ENCODE peak calls at places on chromosomes 7 and 10, in six cellular contexts. R is T-helper 2 cell; O is stimulated activated CD4-positive, alpha-beta T cell treated with anti-CD3 and anti-CD28 coated beads, Interleukin-2, amount 100 ng/mL, for 48 hours; C is activated naive CD4-positive, alpha-beta T cell; J is A549; T is PC-3. M is an unnamed sample.

GRCh38 chr10:63416376-63416775 is 49.4 kb downstream of the JMJD1C start:
- DNase-seq in R (no peak), O (no peak), C (no peak), J (no peak), T (no peak), M (no peak)

GRCh38 chr10:104038537-104038936 is 47.1 kb downstream of the COL17A1 start:
- DNase-seq in R (no peak), O (no peak), C (no peak), J (no peak), T (no peak), M (no peak)

GRCh38 chr7:44811093-44811492 is 14.6 kb downstream of the PPIA start:
- DNase-seq in R (peak), O (no peak), C (no peak), J (peak), T (peak), M (no peak)

GRCh38 chr7:7254908-7255307 is 72.6 kb downstream of the C1GALT1 start:
- DNase-seq in R (no peak), O (no peak), C (no peak), J (no peak), T (no peak), M (no peak)

GRCh38 chr7:137970263-137970975 is 31.5 kb downstream of the CREB3L2 start:
- DNase-seq in R (no peak), O (no peak), C (no peak), J (peak), T (peak), M (no peak)

GRCh38 chr10:77084431-77085144 is 553.0 kb downstream of the KCNMA1 start:
- DNase-seq in R (no peak), O (no peak), C (no peak), J (no peak), T (no peak), M (no peak)

GRCh38 chr7:74612015-74612829 is 45.3 kb upstream of the GTF2I start:
- DNase-seq in R (no peak), O (no peak), C (no peak), J (peak), T (no peak), M (peak)

GRCh38 chr7:154342971-154343633 is 290.9 kb downstream of the DPP6 start:
- DNase-seq in R (no peak), O (no peak), C (no peak), J (no peak), T (no peak), M (no peak)

GRCh38 chr7:150322114-150322832 is 882 bp upstream of the LRRC61 start:
- DNase-seq in R (peak), O (peak), C (no peak), J (no peak), T (no peak), M (peak)

GRCh38 chr10:3623746-3624145 is 161.3 kb downstream of the KLF6 start:
- DNase-seq in R (no peak), O (no peak), C (no peak), J (no peak), T (no peak), M (no peak)

GRCh38 chr10:51171946-51172345 is 97.7 kb downstream of the PRKG1 start:
- DNase-seq in R (no peak), O (no peak), C (no peak), J (no peak), T (peak), M (no peak)

GRCh38 chr7:84210301-84210700 is 15.7 kb upstream of the SEMA3A start:
- DNase-seq in R (no peak), O (no peak), C (no peak), J (no peak), T (no peak), M (no peak)

GRCh38 chr10:91194497-91195179 is 25.8 kb upstream of the PCGF5 start:
- DNase-seq in R (no peak), O (no peak), C (no peak), J (no peak), T (no peak), M (no peak)

GRCh38 chr10:121559321-121559720 is 38.9 kb downstream of the FGFR2 start:
- DNase-seq in R (no peak), O (no peak), C (no peak), J (no peak), T (no peak), M (no peak)

GRCh38 chr7:13062596-13062995 is 375.2 kb downstream of the ARL4A start:
- DNase-seq in R (no peak), O (no peak), C (no peak), J (no peak), T (no peak), M (no peak)

GRCh38 chr10:44902838-44903545 is 8.1 kb upstream of the TMEM72 start:
- DNase-seq in R (no peak), O (no peak), C (no peak), J (no peak), T (no peak), M (no peak)

GRCh38 chr10:114305521-114305925 is 66.5 kb downstream of the VWA2 start:
- DNase-seq in R (no peak), O (no peak), C (no peak), J (no peak), T (no peak), M (no peak)

GRCh38 chr10:88702848-88703597 is 3.0 kb upstream of the LIPK start:
- DNase-seq in R (no peak), O (no peak), C (no peak), J (peak), T (no peak), M (peak)

GRCh38 chr7:100694196-100694745 is at the start of gene GIGYF1:
- DNase-seq in R (peak), O (peak), C (peak), J (peak), T (peak), M (peak)

GRCh38 chr10:132366499-132366898 is 30.5 kb upstream of the PWWP2B start:
- DNase-seq in R (no peak), O (no peak), C (no peak), J (no peak), T (no peak), M (no peak)

GRCh38 chr10:89946106-89946505 is 244.7 kb downstream of the KIF20B start:
- DNase-seq in R (peak), O (no peak), C (no peak), J (no peak), T (no peak), M (no peak)

GRCh38 chr10:114881462-114881861 is 56.5 kb upstream of the TRUB1 start:
- DNase-seq in R (no peak), O (no peak), C (no peak), J (no peak), T (no peak), M (no peak)

GRCh38 chr10:127762925-127763324 is 25.9 kb downstream of the FOXI2 start:
- DNase-seq in R (no peak), O (no peak), C (no peak), J (no peak), T (no peak), M (no peak)

GRCh38 chr7:33979807-33980355 is 74.5 kb downstream of the BMPER start:
- DNase-seq in R (no peak), O (no peak), C (no peak), J (peak), T (peak), M (no peak)

GRCh38 chr7:79454325-79454960 is 976 bp upstream of the MAGI2 start:
- DNase-seq in R (no peak), O (no peak), C (no peak), J (no peak), T (no peak), M (no peak)